ENCODE peak calls at places on chromosomes 12 and 14, in five cellular contexts. M is AG04450, J is mesothelial cell of epicardium, I is RWPE1, K is left lung. H is an unnamed sample.

GRCh38 chr12:100450726-100451125 is 22.9 kb upstream of the NR1H4 start:
- DNase-seq in K (no peak), J (no peak), I (no peak), M (no peak), H (peak)

GRCh38 chr14:96227428-96227827 is 22.8 kb downstream of the BDKRB2 start:
- DNase-seq in J (no peak), M (no peak), K (no peak), I (no peak), H (no peak)

GRCh38 chr14:27506272-27506671 is 908.4 kb upstream of the NOVA1 start:
- DNase-seq in J (no peak), I (no peak), M (no peak), K (peak), H (no peak)

GRCh38 chr12:65944637-65945036 is 120.4 kb downstream of the HMGA2 start:
- DNase-seq in M (no peak), K (no peak), J (no peak), I (peak), H (no peak)

GRCh38 chr14:100131181-100131580 is 28.3 kb downstream of the DEGS2 start:
- DNase-seq in K (no peak), M (no peak), J (no peak), I (no peak), H (peak)

GRCh38 chr14:103104654-103105511 is 10.4 kb downstream of the EXOC3L4 start:
- DNase-seq in J (peak), M (no peak), I (peak), K (peak), H (peak)

GRCh38 chr14:69643430-69644200 is 32.2 kb downstream of the SUSD6 start:
- DNase-seq in I (peak), M (no peak), K (no peak), J (no peak), H (peak)

GRCh38 chr14:87017335-87017734 is 975.6 kb downstream of the GALC start:
- DNase-seq in M (no peak), I (no peak), K (no peak), J (no peak), H (no peak)

GRCh38 chr12:116878567-116879508 is 2.4 kb downstream of the HRK start:
- DNase-seq in J (peak), K (peak), M (no peak), I (peak), H (peak)

GRCh38 chr12:21169878-21170472 is 39.0 kb downstream of the SLCO1B1 start:
- DNase-seq in K (no peak), M (no peak), J (peak), I (peak), H (peak)

DNA sequence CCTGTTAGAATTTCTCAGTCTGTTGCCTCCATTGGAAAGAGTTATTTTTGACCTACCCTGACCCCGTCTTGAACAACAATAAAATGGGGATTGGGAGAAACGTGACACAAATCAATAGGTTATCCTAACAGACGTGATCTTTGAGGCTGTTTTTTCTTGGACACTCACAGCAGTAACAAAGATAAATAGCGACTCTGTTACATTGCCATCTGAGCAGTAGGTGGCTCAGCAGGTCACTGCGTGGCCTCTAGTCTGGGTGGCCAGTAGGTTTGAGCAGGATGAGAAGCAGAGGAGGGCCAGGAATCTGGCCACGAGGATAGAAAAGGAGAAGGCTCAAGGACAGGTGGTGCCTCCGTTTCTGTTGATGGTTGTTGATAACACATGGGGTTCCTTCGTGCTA is 101.4 kb downstream of the GPATCH2L start:
- DNase-seq in I (no peak), K (no peak), M (no peak), J (no peak), H (no peak)
- TF ChIP-seq CTCF in I (no peak), K (no peak), M (no peak), J (no peak), H (no peak)

DNA sequence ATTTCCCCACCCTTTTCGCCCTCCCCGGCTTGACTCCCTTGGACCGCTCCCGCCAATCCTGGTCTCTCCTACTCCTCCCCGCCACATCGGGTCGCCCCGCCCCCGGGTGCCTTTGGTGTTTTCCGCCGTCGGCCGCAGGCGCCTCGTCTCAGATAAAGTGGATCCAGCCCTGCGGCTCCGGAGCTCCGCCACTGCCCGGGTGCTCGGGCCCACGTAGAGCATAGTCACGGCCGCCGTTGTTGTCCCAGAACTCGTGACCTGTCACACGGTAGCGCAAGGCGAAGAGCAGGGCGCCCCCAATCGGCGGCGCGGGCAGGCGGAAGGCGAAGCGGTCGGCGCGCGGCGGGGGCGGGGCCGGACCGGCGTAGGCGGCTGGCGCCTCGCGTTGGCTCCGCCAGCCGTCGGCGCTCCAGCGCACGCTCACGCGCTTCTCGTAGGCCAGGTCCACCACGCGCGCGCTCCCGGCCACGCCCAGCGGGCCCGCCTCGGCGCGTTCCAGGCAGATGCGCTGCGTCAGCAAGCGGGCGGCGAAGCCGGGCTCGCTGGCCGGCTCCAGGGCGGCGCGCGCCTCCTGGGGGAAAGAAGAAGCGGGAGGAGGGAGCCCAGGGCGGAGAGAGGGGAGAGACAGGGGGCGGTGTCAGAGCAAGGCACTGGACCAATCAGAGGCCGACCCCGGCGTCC is 1.2 kb downstream of the PPP1R3E start:
- DNase-seq in J (peak), I (peak), K (peak), M (peak), H (peak)
- TF ChIP-seq CTCF in J (peak), I (peak), K (peak), M (peak), H (peak)

DNA sequence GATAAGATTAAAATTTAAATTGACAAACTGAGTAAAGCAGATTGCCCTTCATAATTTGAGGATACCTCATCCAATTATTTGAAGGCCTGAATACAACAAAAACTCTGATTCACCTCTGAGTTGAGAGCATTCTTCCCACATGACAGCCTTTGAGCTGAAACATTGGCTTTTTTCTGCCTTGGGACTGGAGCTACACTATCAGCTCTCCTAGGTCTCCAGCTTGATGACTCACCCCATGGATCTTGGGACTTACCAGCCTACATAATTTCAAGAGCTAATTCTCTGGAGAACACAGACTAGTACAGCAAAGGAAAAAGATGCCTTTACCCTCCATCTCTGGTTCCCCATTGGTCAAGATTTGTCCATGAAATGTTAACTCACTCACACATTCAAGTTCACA is 555.1 kb downstream of the FOXG1 start:
- DNase-seq in K (no peak), M (peak), J (no peak), I (no peak), H (no peak)
- TF ChIP-seq CTCF in K (no peak), M (no peak), J (no peak), I (no peak), H (no peak)

DNA sequence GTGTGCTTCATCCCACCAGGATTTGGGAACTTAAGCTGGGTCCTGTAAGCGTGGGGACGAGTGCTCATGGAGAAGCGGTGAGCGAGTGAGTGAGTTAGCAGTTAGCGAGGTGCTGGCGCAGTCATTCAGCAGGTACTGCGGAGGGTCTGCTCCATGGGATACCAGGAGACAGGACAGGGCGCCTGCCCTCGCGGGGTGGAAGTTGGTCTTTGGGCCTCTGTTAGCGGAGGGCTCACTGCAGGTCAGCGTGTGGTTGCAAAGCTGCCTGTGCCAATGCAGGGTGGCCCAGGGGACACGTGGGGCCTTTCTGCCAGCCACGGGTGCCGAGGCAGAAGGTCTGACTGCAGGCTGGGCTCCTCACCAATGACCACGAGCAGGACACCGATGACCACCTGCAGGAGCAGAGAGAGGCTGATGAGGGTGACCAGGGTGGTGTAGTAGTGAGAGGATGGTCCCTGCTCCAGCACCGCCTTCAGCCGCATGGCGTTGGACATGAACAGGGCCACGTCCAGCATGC is 97.6 kb downstream of the NINJ2 start:
- DNase-seq in J (no peak), I (no peak), K (no peak), M (no peak), H (no peak)
- TF ChIP-seq CTCF in J (no peak), I (no peak), K (no peak), M (no peak), H (no peak)

GRCh38 chr14:97295108-97295710 is 498.0 kb downstream of the VRK1 start:
- DNase-seq in M (no peak), J (no peak), I (no peak), K (no peak), H (no peak)

GRCh38 chr14:97298331-97298730 is 501.1 kb downstream of the VRK1 start:
- DNase-seq in K (no peak), I (no peak), M (no peak), J (no peak), H (no peak)

GRCh38 chr14:97298775-97299174 is 501.6 kb downstream of the VRK1 start:
- DNase-seq in I (no peak), M (no peak), J (no peak), K (peak), H (no peak)

GRCh38 chr14:97301931-97302559 is 504.9 kb downstream of the VRK1 start:
- DNase-seq in K (no peak), J (no peak), M (no peak), I (no peak), H (no peak)

GRCh38 chr14:97299661-97300060 is 502.5 kb downstream of the VRK1 start:
- DNase-seq in K (no peak), M (no peak), I (no peak), J (no peak), H (no peak)
- TF ChIP-seq CTCF in K (no peak), M (no peak), I (no peak), J (no peak), H (no peak)